ENCODE peak calls at places on chromosomes 1 and 21, in nine cellular contexts. X is foreskin keratinocyte, P is OCI-LY7, V is GM23248, J is neural progenitor cell, O is RWPE1, W is PC-3, U is brain microvascular endothelial cell, Z is prostate gland. Q is an unnamed sample.

GRCh38 chr1:34844252-34844634 is 15.3 kb downstream of the SMIM12 start:
- DNase-seq in X (no peak), P (no peak), V (no peak), J (peak), O (no peak), W (peak), U (no peak), Z (no peak), Q (no peak)

GRCh38 chr21:14741237-14741636 is 195.1 kb upstream of the SAMSN1 start:
- DNase-seq in X (peak), P (no peak), V (no peak), J (no peak), O (peak), W (peak), U (no peak), Z (no peak), Q (peak)

GRCh38 chr1:2286923-2287322 is 58.8 kb downstream of the SKI start:
- DNase-seq in X (no peak), P (no peak), V (no peak), J (no peak), O (no peak), W (no peak), U (no peak), Z (no peak), Q (no peak)

GRCh38 chr1:58812926-58813325 is 29.1 kb upstream of the JUN start:
- DNase-seq in X (peak), P (no peak), V (no peak), J (no peak), O (no peak), W (no peak), U (no peak), Z (no peak), Q (no peak)

GRCh38 chr1:59012378-59012777 is 228.5 kb upstream of the JUN start:
- DNase-seq in X (no peak), P (no peak), V (no peak), J (no peak), O (no peak), W (no peak), U (no peak), Z (no peak), Q (no peak)

GRCh38 chr1:10941891-10942541 is 70.4 kb upstream of the TARDBP start:
- DNase-seq in X (no peak), P (peak), V (peak), J (peak), O (peak), W (peak), U (peak), Z (peak), Q (no peak)

GRCh38 chr1:91065337-91065736 is 43.5 kb upstream of the ZNF644 start:
- DNase-seq in X (no peak), P (no peak), V (no peak), J (no peak), O (no peak), W (no peak), U (no peak), Z (no peak), Q (no peak)

GRCh38 chr1:161305872-161306519 is 3.8 kb downstream of the MPZ start:
- DNase-seq in X (peak), P (peak), V (peak), J (peak), O (peak), W (no peak), U (no peak), Z (peak), Q (no peak)

GRCh38 chr1:155044812-155045690 is 6.1 kb upstream of the ADAM15 start:
- DNase-seq in X (peak), P (peak), V (peak), J (peak), O (peak), W (peak), U (peak), Z (peak), Q (no peak)

GRCh38 chr1:51175278-51175677 is 60.8 kb upstream of the RNF11 start:
- DNase-seq in X (no peak), P (no peak), V (no peak), J (no peak), O (no peak), W (no peak), U (no peak), Z (no peak), Q (no peak)

GRCh38 chr1:153538315-153538821 is 2.4 kb downstream of the S100A5 start:
- DNase-seq in X (peak), P (no peak), V (peak), J (peak), O (no peak), W (peak), U (no peak), Z (no peak), Q (no peak)

GRCh38 chr1:207885129-207886032 is 25.5 kb downstream of the CD34 start:
- DNase-seq in X (peak), P (peak), V (peak), J (peak), O (peak), W (peak), U (peak), Z (peak), Q (no peak)

GRCh38 chr21:33396436-33396835 is 6.8 kb upstream of the IFNGR2 start:
- DNase-seq in X (no peak), P (no peak), V (no peak), J (no peak), O (no peak), W (no peak), U (no peak), Z (no peak), Q (no peak)
- H3K27ac ChIP-seq in X (no peak), P (no peak), V (no peak), J (no peak), O (peak), W (no peak), U (peak), Z (no peak), Q (no peak)

DNA sequence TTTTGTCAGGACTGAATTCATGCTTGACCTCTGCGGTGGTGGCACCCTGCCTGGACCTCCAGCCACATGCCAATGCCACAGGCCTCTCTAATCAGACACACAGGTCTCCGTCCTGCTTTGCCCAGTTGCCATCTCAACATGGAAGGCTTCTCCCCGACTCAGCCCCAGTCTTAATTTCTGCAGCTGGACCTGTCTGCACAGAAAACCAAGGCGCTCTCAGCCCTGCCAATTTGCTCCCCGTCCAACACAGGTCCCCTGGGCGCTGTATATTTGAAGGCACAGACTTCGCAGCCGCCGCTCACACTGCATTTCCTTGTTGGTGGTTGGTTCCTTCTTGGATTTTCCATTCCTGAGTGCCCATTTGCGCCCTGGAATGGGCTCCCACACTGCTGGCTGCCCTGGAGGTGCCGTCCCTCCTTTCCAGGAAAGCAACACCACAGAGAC is 28.0 kb upstream of the PLEKHG5 start:
- DNase-seq in X (no peak), P (no peak), V (peak), J (no peak), O (no peak), W (no peak), U (no peak), Z (no peak), Q (no peak)
- H3K27ac ChIP-seq in X (no peak), P (no peak), V (peak), J (peak), O (peak), W (no peak), U (no peak), Z (no peak), Q (no peak)

GRCh38 chr21:16891821-16892220 is 621.0 kb upstream of the CXADR start:
- DNase-seq in X (peak), P (no peak), V (peak), J (no peak), O (no peak), W (no peak), U (peak), Z (peak), Q (no peak)
- H3K27ac ChIP-seq in X (no peak), P (no peak), V (peak), J (no peak), O (no peak), W (no peak), U (no peak), Z (no peak), Q (no peak)

DNA sequence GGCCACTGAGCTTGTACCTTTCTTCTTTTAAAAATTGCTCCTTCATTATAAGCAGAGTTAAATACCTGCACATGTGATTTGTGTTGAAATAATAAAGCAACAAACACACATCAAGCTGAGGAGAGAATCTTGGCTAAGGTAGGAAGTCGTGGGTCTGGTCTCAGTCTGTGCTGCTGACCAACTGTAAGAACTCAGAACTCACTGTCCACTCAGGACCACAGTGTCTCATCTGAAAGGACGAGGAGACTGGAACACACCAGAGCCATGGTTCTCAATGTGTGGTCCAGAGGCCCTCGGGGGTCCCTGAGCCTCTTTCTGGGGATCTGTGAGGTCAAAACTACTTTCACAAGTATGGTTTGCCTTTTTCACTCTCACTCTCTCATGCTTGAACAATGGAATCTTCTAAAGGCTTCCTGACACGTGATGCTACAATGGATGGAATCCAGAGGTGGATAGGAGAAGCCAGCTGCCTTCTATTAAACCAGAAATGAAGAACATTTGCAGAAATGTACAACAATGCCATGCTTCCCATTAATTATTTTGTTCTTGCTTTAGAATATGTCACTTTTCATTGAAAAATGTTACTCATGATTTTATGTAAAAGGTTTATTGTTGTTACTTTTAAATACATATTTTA is 17.3 kb upstream of the ETS2 start:
- DNase-seq in X (no peak), P (no peak), V (peak), J (no peak), O (no peak), W (no peak), U (no peak), Z (no peak), Q (no peak)
- H3K27ac ChIP-seq in X (peak), P (no peak), V (no peak), J (no peak), O (peak), W (peak), U (no peak), Z (no peak), Q (peak)

GRCh38 chr1:246558041-246558440 is 8.0 kb downstream of the TFB2M start:
- DNase-seq in X (no peak), P (no peak), V (no peak), J (no peak), O (no peak), W (no peak), U (no peak), Z (no peak), Q (no peak)

GRCh38 chr1:246564839-246565750 is 966 bp downstream of the TFB2M start:
- DNase-seq in X (peak), P (no peak), V (peak), J (peak), O (no peak), W (peak), U (no peak), Z (no peak), Q (no peak)

GRCh38 chr1:246554201-246554600 is 11.9 kb downstream of the TFB2M start:
- DNase-seq in X (no peak), P (no peak), V (no peak), J (no peak), O (no peak), W (no peak), U (no peak), Z (no peak), Q (no peak)

DNA sequence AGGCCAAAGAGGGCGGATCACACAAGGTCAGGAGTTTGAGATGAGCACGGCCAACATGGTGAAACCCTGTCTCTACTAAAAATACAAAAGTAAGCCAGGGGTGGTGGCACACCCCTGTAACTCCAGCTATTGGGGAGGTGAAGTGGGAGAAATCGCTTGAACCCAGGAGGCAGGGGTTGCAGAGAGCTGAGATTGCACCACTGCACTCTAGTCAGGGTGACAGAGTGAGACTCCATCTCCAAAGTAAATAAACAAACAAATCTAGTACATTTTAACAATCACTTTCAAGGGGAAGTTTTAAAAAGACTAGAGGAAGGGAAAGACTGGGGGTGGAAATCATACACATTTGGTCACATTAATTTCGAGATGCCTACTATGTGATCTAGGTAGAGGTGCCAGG is 6.8 kb downstream of the TFB2M start:
- DNase-seq in X (no peak), P (no peak), V (no peak), J (no peak), O (no peak), W (no peak), U (no peak), Z (no peak), Q (no peak)
- H3K27ac ChIP-seq in X (no peak), P (no peak), V (no peak), J (no peak), O (no peak), W (no peak), U (no peak), Z (no peak), Q (no peak)

GRCh38 chr1:206464456-206464964 is 5.8 kb upstream of the IKBKE start:
- DNase-seq in X (no peak), P (no peak), V (peak), J (no peak), O (peak), W (peak), U (peak), Z (no peak), Q (no peak)
- H3K27ac ChIP-seq in X (no peak), P (no peak), V (peak), J (no peak), O (peak), W (no peak), U (peak), Z (no peak), Q (no peak)

GRCh38 chr21:25938673-25939395 is 204.1 kb downstream of the GABPA start:
- DNase-seq in X (peak), P (no peak), V (no peak), J (no peak), O (no peak), W (no peak), U (no peak), Z (peak), Q (no peak)
- H3K27ac ChIP-seq in X (no peak), P (no peak), V (no peak), J (no peak), O (peak), W (no peak), U (no peak), Z (peak), Q (no peak)

GRCh38 chr1:160117300-160117699 is 1.7 kb downstream of the ATP1A2 start:
- DNase-seq in X (no peak), P (no peak), V (peak), J (no peak), O (no peak), W (no peak), U (no peak), Z (no peak), Q (no peak)
- H3K27ac ChIP-seq in X (no peak), P (no peak), V (no peak), J (peak), O (no peak), W (no peak), U (no peak), Z (no peak), Q (peak)

DNA sequence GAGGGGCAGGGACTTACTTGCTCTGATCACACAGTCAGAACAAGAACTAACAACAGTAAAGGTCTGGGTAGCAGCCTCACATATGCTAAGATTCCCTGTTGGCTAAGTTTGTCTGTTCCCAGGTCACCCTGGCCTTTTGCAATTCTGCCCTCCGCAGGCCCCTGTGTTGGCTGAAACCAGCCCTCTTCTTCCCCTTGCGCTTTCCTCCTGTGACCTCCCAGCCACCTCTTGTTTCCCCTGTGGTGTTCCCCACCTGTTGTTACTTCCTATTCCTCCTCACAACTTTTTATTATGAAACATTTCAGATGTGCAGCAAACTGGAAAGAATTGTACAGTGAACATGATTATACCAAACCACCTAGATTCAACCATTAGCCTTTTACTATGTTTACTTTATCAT is 23.4 kb downstream of the MAPKAPK2 start:
- DNase-seq in X (no peak), P (no peak), V (no peak), J (no peak), O (no peak), W (no peak), U (no peak), Z (no peak), Q (no peak)
- H3K27ac ChIP-seq in X (no peak), P (no peak), V (peak), J (no peak), O (peak), W (no peak), U (no peak), Z (no peak), Q (no peak)

DNA sequence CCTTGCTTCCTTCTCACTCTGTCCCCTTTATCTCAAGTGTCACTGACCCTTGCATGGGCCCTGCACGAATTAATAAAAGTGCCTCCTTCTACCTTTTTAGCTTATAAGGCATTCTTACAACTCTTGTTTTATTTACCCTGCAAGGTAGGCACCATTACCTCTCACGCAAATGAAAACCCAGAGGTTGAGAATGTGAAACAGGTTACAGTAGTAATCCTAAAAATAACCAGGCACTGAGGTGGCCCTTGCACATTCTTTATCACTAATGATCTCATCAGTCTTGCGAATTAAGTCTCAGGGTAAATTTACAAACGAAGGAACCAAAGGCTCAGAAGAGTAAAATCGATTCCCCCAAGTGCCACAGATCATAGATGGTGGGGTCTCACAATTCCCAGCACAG is 3.7 kb downstream of the GLIS1 start:
- DNase-seq in X (no peak), P (no peak), V (no peak), J (no peak), O (no peak), W (peak), U (no peak), Z (no peak), Q (no peak)
- H3K27ac ChIP-seq in X (no peak), P (no peak), V (no peak), J (no peak), O (no peak), W (peak), U (peak), Z (peak), Q (no peak)

Q was measured in epithelial cell of prostate.